ENCODE peak calls at places on chromosome 21, in six cellular contexts. N is B cell, U is fibroblast of the aortic adventitia, B is SK-N-SH, I is right atrium auricular region, E is bronchial epithelial cell. G is an unnamed sample.

GRCh38 chr21:17650301-17650700 is 37.6 kb upstream of the BTG3 start:
- DNase-seq in N (no peak), U (no peak), B (no peak), I (no peak), E (no peak), G (no peak)

GRCh38 chr21:45323487-45324380 is 36.0 kb upstream of the POFUT2 start:
- DNase-seq in N (no peak), U (peak; percentile 63), B (no peak), I (no peak), E (no peak), G (no peak)

GRCh38 chr21:29704719-29705118 is 235.1 kb downstream of the GRIK1 start:
- DNase-seq in N (no peak), U (peak; percentile 80), B (no peak), I (no peak), E (no peak), G (no peak)

GRCh38 chr21:42806489-42807140 is 72.7 kb downstream of the WDR4 start:
- DNase-seq in N (no peak), U (no peak), B (no peak), I (no peak), E (no peak), G (no peak)

GRCh38 chr21:26954591-26955214 is 12.2 kb downstream of the ADAMTS5 start:
- DNase-seq in N (no peak), U (no peak), B (no peak), I (no peak), E (no peak), G (no peak)

GRCh38 chr21:35400233-35400939 is 351.3 kb upstream of the RUNX1 start:
- DNase-seq in N (peak; percentile 64), U (peak; percentile 84), B (peak; percentile 43), I (no peak), E (peak; percentile 80), G (no peak)

GRCh38 chr21:45011911-45012660 is 62.3 kb upstream of the ADARB1 start:
- DNase-seq in N (no peak), U (peak; percentile 82), B (no peak), I (no peak), E (peak; percentile 90), G (no peak)

GRCh38 chr21:41783476-41784150 is 16.8 kb upstream of the RIPK4 start:
- DNase-seq in N (no peak), U (peak; percentile 4), B (no peak), I (no peak), E (peak; percentile 95), G (no peak)

GRCh38 chr21:24899138-24899537 is 708.1 kb downstream of the MRPL39 start:
- DNase-seq in N (peak; percentile 2), U (no peak), B (no peak), I (no peak), E (no peak), G (no peak)

GRCh38 chr21:24894324-24894723 is 713.0 kb downstream of the MRPL39 start:
- DNase-seq in N (no peak), U (no peak), B (no peak), I (no peak), E (no peak), G (no peak)

GRCh38 chr21:24896735-24897124 is 710.6 kb downstream of the MRPL39 start:
- DNase-seq in N (no peak), U (no peak), B (no peak), I (no peak), E (no peak), G (no peak)

GRCh38 chr21:24897883-24898282 is 709.4 kb downstream of the MRPL39 start:
- DNase-seq in N (no peak), U (no peak), B (no peak), I (no peak), E (no peak), G (no peak)

DNA sequence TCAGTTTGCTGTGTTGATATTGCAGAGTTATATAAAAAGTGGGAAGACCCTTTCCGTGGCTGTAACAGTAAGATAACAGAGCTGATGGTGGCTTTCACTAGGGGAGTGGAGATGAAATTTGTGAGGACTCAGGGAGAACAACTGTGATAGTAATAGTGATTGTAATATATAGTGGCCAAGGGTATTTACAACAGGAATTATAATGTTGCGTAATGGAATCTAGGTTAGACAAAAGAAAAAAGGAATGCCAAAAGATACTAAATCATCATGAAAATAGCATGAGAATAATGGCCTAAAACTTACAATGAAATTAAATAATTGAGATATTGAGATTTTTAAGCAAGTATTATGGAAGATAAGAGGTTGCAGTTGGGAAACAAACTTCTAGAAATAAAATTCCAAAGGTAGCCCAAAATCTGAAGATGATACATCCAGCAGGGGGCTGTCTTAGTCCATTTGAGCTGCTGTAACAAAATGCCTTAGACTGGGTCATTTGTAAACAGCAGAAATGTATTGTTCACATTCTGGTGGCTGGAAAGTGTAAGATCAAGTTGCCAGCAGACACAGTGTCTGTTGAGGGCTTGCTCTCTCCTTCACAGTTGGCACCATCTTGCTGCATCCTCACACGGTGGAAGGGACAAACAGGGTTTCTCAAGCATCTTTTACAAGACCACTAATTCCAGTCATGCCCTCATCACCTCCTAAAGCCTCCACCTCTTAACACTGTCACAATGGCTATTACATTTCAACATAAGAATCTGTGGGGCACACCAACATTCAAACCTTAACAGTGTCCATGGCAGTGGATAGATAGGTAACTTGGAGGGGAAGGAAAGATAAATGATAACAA is 711.2 kb downstream of the MRPL39 start:
- DNase-seq in N (peak; percentile 57), U (peak; percentile 10), B (peak; percentile 1), I (no peak), E (no peak), G (no peak)
- TF ChIP-seq CTCF in N (peak; percentile 55), U (no peak), B (peak; percentile 70), I (no peak), E (no peak), G (peak; percentile 61)

GRCh38 chr21:25562660-25563059 is 44.6 kb downstream of the MRPL39 start:
- DNase-seq in N (no peak), U (peak; percentile 16), B (no peak), I (no peak), E (no peak), G (no peak)

GRCh38 chr21:25560151-25560783 is 47.0 kb downstream of the MRPL39 start:
- DNase-seq in N (no peak), U (no peak), B (no peak), I (no peak), E (no peak), G (no peak)

GRCh38 chr21:25564349-25564948 is 42.8 kb downstream of the MRPL39 start:
- DNase-seq in N (no peak), U (no peak), B (no peak), I (no peak), E (no peak), G (no peak)

GRCh38 chr21:25563399-25564116 is 43.7 kb downstream of the MRPL39 start:
- DNase-seq in N (no peak), U (peak; percentile 10), B (no peak), I (no peak), E (no peak), G (no peak)

DNA sequence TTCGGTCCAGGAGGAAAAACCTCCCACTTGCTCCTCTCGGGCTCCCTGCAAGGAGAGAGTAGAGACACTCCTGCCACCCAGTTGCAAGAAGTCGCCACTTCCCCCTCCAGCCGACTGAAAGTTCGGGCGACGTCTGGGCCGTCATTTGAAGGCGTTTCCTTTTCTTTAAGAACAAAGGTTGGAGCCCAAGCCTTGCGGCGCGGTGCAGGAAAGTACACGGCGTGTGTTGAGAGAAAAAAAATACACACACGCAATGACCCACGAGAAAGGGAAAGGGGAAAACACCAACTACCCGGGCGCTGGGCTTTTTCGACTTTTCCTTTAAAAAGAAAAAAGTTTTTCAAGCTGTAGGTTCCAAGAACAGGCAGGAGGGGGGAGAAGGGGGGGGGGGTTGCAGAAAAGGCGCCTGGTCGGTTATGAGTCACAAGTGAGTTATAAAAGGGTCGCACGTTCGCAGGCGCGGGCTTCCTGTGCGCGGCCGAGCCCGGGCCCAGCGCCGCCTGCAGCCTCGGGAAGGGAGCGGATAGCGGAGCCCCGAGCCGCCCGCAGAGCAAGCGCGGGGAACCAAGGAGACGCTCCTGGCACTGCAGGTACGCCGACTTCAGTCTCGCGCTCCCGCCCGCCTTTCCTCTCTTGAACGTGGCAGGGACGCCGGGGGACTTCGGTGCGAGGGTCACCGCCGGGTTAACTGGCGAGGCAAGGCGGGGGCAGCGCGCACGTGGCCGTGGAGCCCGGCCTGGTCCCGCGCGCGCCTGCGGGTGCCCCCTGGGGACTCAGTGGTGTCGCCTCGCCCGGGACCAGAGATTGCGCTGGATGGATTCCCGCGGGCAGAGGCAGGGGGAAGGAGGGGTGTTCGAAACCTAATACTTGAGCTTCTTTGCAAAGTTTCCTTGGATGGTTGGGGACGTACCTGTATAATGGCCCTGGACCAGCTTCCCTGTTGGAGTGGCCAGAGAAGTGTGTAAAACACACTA is 45.3 kb downstream of the MRPL39 start:
- DNase-seq in N (peak; percentile 76), U (peak; percentile 73), B (peak; percentile 18), I (peak; percentile 69), E (peak; percentile 29), G (no peak)
- TF ChIP-seq CTCF in N (peak; percentile 3), U (peak; percentile 44), B (no peak), I (no peak), E (peak; percentile 35), G (peak; percentile 39)

GRCh38 chr21:34133802-34134201 is 60.4 kb downstream of the MRPS6 start:
- DNase-seq in N (no peak), U (no peak), B (no peak), I (no peak), E (no peak), G (no peak)
- TF ChIP-seq CTCF in N (peak; percentile 26), U (peak; percentile 32), B (peak; percentile 30), I (no peak), E (peak; percentile 9), G (peak; percentile 69)

GRCh38 chr21:36419996-36420395 is 34.8 kb downstream of the CHAF1B start:
- DNase-seq in N (peak; percentile 44), U (peak; percentile 94), B (peak; percentile 85), I (peak; percentile 92), E (peak; percentile 80), G (peak; percentile 81)
- TF ChIP-seq CTCF in N (peak; percentile 62), U (peak; percentile 83), B (peak; percentile 81), I (peak; percentile 70), E (peak; percentile 89), G (peak; percentile 89)

DNA sequence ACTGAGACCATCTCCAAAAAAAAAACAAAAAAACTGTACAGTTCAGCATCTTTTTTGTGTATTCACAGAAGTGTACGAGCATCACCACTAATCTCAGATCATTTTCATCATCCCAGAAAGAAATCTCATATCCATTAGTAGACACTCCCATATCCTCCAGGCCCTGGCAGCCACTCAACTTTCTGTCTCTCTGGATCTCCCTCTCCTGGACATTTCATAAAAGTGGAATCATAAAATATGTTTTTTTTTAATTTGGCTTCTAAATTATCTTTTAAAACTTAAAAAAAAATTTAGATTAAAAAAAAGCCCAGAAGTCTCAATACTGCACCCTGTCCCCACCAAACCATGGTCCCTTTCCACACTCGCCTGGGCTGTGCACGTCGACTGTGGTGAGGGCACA is 22.1 kb downstream of the RIPPLY3 start:
- DNase-seq in N (no peak), U (peak; percentile 10), B (no peak), I (peak; percentile 50), E (no peak), G (no peak)
- TF ChIP-seq CTCF in N (no peak), U (no peak), B (peak; percentile 22), I (no peak), E (no peak), G (peak; percentile 59)